ENCODE peak calls at places on chromosome 7, in ten cellular contexts. E is pons; Z is NCI-H2081; K is stimulated activated CD4-positive, alpha-beta T cell treated with anti-CD3 and anti-CD28 coated beads, Interleukin-1b, Interleukin-23, amount 100 ng/mL, for 1 hour; I is astrocyte; C is AG09309; S is hippocampal formation; F is activated T-helper 1 cell treated with Interleukin-2 at 50 U/mL for 16 hours; L is tibial artery; V is head of caudate nucleus. M is an unnamed sample.

GRCh38 chr7:4091767-4092166 is 590.3 kb upstream of the FOXK1 start:
- DNase-seq in E (no peak), Z (no peak), K (no peak), I (no peak), C (no peak), S (no peak), F (no peak), L (no peak), V (no peak), M (no peak)

GRCh38 chr7:87507446-87507845 is 32.0 kb upstream of the ABCB4 start:
- DNase-seq in E (no peak), Z (no peak), K (no peak), I (no peak), C (no peak), S (no peak), F (no peak), L (no peak), V (no peak), M (no peak)

GRCh38 chr7:136403591-136403990 is 426.4 kb upstream of the MTPN start:
- DNase-seq in E (no peak), Z (no peak), K (no peak), I (no peak), C (no peak), S (no peak), F (no peak), L (no peak), V (no peak), M (no peak)

GRCh38 chr7:29557954-29558353 is 5.7 kb upstream of the PRR15 start:
- DNase-seq in E (peak), Z (no peak), K (no peak), I (no peak), C (no peak), S (no peak), F (no peak), L (no peak), V (peak), M (no peak)

GRCh38 chr7:20776214-20776875 is 10.3 kb downstream of the SP8 start:
- DNase-seq in E (no peak), Z (no peak), K (no peak), I (no peak), C (no peak), S (no peak), F (no peak), L (no peak), V (no peak), M (no peak)

GRCh38 chr7:107838816-107839584 is 36.0 kb upstream of the SLC26A3 start:
- DNase-seq in E (no peak), Z (no peak), K (no peak), I (no peak), C (no peak), S (no peak), F (no peak), L (no peak), V (no peak), M (no peak)

GRCh38 chr7:12764355-12765000 is 77.0 kb downstream of the ARL4A start:
- DNase-seq in E (peak), Z (no peak), K (no peak), I (peak), C (no peak), S (peak), F (no peak), L (no peak), V (no peak), M (no peak)

GRCh38 chr7:26658698-26659084 is 205.7 kb downstream of the SKAP2 start:
- DNase-seq in E (peak), Z (peak), K (no peak), I (no peak), C (no peak), S (no peak), F (no peak), L (no peak), V (no peak), M (no peak)

GRCh38 chr7:55245271-55245723 is 119.8 kb upstream of the LANCL2 start:
- DNase-seq in E (no peak), Z (no peak), K (no peak), I (peak), C (peak), S (peak), F (no peak), L (peak), V (no peak), M (peak)

M was measured in lung microvascular endothelial cell.